ENCODE peak calls at places on chromosomes 13 and 19, in nine cellular contexts. One of them, this sample, is unnamed.

GRCh38 chr13:78192721-78193120 is 274.1 kb upstream of the EDNRB start:
- DNase-seq in kidney epithelial cell: no peak
- DNase-seq in memory B cell: no peak
- DNase-seq in NCI-H2081: no peak
- DNase-seq in EL: peak; percentile 81
- DNase-seq in NCI-H1436: no peak
- DNase-seq in AG08395: peak; percentile 8
- DNase-seq in ELR: peak; percentile 89
- DNase-seq in Peyer's patch: no peak
- DNase-seq in this sample: no peak

GRCh38 chr19:21256722-21257121 is 72.5 kb downstream of the ZNF708 start:
- DNase-seq in kidney epithelial cell: no peak
- DNase-seq in memory B cell: no peak
- DNase-seq in NCI-H2081: no peak
- DNase-seq in EL: peak; percentile 54
- DNase-seq in NCI-H1436: no peak
- DNase-seq in AG08395: peak; percentile 1
- DNase-seq in ELR: peak; percentile 46
- DNase-seq in Peyer's patch: no peak
- DNase-seq in this sample: peak; percentile 29

GRCh38 chr13:74111399-74111798 is 22.8 kb downstream of the KLF12 start:
- DNase-seq in kidney epithelial cell: no peak
- DNase-seq in memory B cell: no peak
- DNase-seq in NCI-H2081: no peak
- DNase-seq in EL: no peak
- DNase-seq in NCI-H1436: no peak
- DNase-seq in AG08395: no peak
- DNase-seq in ELR: no peak
- DNase-seq in Peyer's patch: no peak
- DNase-seq in this sample: no peak

GRCh38 chr19:7506385-7507328 is 9.2 kb upstream of the ZNF358 start:
- DNase-seq in kidney epithelial cell: no peak
- DNase-seq in memory B cell: no peak
- DNase-seq in NCI-H2081: peak; percentile 57
- DNase-seq in EL: peak; percentile 86
- DNase-seq in NCI-H1436: peak; percentile 90
- DNase-seq in AG08395: peak; percentile 53
- DNase-seq in ELR: peak; percentile 90
- DNase-seq in Peyer's patch: peak; percentile 95
- DNase-seq in this sample: no peak

GRCh38 chr13:51364404-51365008 is 25.0 kb downstream of the SERPINE3 start:
- DNase-seq in kidney epithelial cell: peak; percentile 37
- DNase-seq in memory B cell: no peak
- DNase-seq in NCI-H2081: no peak
- DNase-seq in EL: peak; percentile 69
- DNase-seq in NCI-H1436: no peak
- DNase-seq in AG08395: peak; percentile 46
- DNase-seq in ELR: peak; percentile 78
- DNase-seq in Peyer's patch: no peak
- DNase-seq in this sample: no peak

GRCh38 chr19:49987159-49987698 is 26.3 kb upstream of the SIGLEC11 start:
- DNase-seq in kidney epithelial cell: peak; percentile 55
- DNase-seq in memory B cell: peak; percentile 84
- DNase-seq in NCI-H2081: no peak
- DNase-seq in EL: peak; percentile 81
- DNase-seq in NCI-H1436: no peak
- DNase-seq in AG08395: peak; percentile 83
- DNase-seq in ELR: peak; percentile 91
- DNase-seq in Peyer's patch: peak; percentile 81
- DNase-seq in this sample: peak; percentile 74

GRCh38 chr13:43303040-43303729 is 279.8 kb downstream of the DNAJC15 start:
- DNase-seq in kidney epithelial cell: no peak
- DNase-seq in memory B cell: no peak
- DNase-seq in NCI-H2081: peak; percentile 37
- DNase-seq in EL: peak; percentile 69
- DNase-seq in NCI-H1436: no peak
- DNase-seq in AG08395: peak; percentile 60
- DNase-seq in ELR: peak; percentile 62
- DNase-seq in Peyer's patch: no peak
- DNase-seq in this sample: no peak

GRCh38 chr19:44608391-44608821 is 5.0 kb upstream of the IGSF23 start:
- DNase-seq in kidney epithelial cell: no peak
- DNase-seq in memory B cell: no peak
- DNase-seq in NCI-H2081: peak; percentile 25
- DNase-seq in EL: peak; percentile 63
- DNase-seq in NCI-H1436: peak; percentile 13
- DNase-seq in AG08395: no peak
- DNase-seq in ELR: peak; percentile 70
- DNase-seq in Peyer's patch: no peak
- DNase-seq in this sample: no peak

GRCh38 chr19:45161715-45162463 is 1.1 kb upstream of the NKPD1 start:
- DNase-seq in kidney epithelial cell: no peak
- DNase-seq in memory B cell: no peak
- DNase-seq in NCI-H2081: no peak
- DNase-seq in EL: peak; percentile 39
- DNase-seq in NCI-H1436: no peak
- DNase-seq in AG08395: peak; percentile 41
- DNase-seq in ELR: peak; percentile 60
- DNase-seq in Peyer's patch: no peak
- DNase-seq in this sample: peak; percentile 93

GRCh38 chr19:18194554-18195238 is 1.7 kb downstream of the MPV17L2 start:
- DNase-seq in kidney epithelial cell: no peak
- DNase-seq in memory B cell: no peak
- DNase-seq in NCI-H2081: no peak
- DNase-seq in EL: peak; percentile 36
- DNase-seq in NCI-H1436: no peak
- DNase-seq in AG08395: no peak
- DNase-seq in ELR: peak; percentile 45
- DNase-seq in Peyer's patch: no peak
- DNase-seq in this sample: no peak

GRCh38 chr13:79485014-79485441 is 4.1 kb downstream of the NDFIP2 start:
- DNase-seq in kidney epithelial cell: peak; percentile 84
- DNase-seq in memory B cell: no peak
- DNase-seq in NCI-H2081: no peak
- DNase-seq in EL: peak; percentile 94
- DNase-seq in NCI-H1436: no peak
- DNase-seq in AG08395: peak; percentile 57
- DNase-seq in ELR: peak; percentile 88
- DNase-seq in Peyer's patch: peak; percentile 44
- DNase-seq in this sample: peak; percentile 12

GRCh38 chr19:34235425-34235940 is 18.9 kb upstream of the GARRE1 start:
- DNase-seq in kidney epithelial cell: no peak
- DNase-seq in memory B cell: no peak
- DNase-seq in NCI-H2081: no peak
- DNase-seq in EL: no peak
- DNase-seq in NCI-H1436: no peak
- DNase-seq in AG08395: no peak
- DNase-seq in ELR: no peak
- DNase-seq in Peyer's patch: no peak
- DNase-seq in this sample: no peak

GRCh38 chr19:2110822-2111221 is 14.1 kb downstream of the IZUMO4 start:
- DNase-seq in kidney epithelial cell: no peak
- DNase-seq in memory B cell: no peak
- DNase-seq in NCI-H2081: no peak
- DNase-seq in EL: no peak
- DNase-seq in NCI-H1436: no peak
- DNase-seq in AG08395: no peak
- DNase-seq in ELR: no peak
- DNase-seq in Peyer's patch: no peak
- DNase-seq in this sample: no peak

GRCh38 chr19:51607920-51608562 is 22.2 kb downstream of the SIGLEC5 start:
- DNase-seq in kidney epithelial cell: peak; percentile 16
- DNase-seq in memory B cell: peak; percentile 66
- DNase-seq in NCI-H2081: no peak
- DNase-seq in EL: peak; percentile 74
- DNase-seq in NCI-H1436: no peak
- DNase-seq in AG08395: peak; percentile 81
- DNase-seq in ELR: peak; percentile 81
- DNase-seq in Peyer's patch: peak; percentile 69
- DNase-seq in this sample: peak; percentile 65

GRCh38 chr13:41905600-41906254 is 55.2 kb downstream of the VWA8 start:
- DNase-seq in kidney epithelial cell: peak; percentile 16
- DNase-seq in memory B cell: no peak
- DNase-seq in NCI-H2081: no peak
- DNase-seq in EL: peak; percentile 40
- DNase-seq in NCI-H1436: peak; percentile 0
- DNase-seq in AG08395: peak; percentile 44
- DNase-seq in ELR: peak; percentile 76
- DNase-seq in Peyer's patch: no peak
- DNase-seq in this sample: peak; percentile 50